ENCODE peak calls at places on chromosomes 1 and 21, in seven cellular contexts. One of them, this sample, is unnamed.

GRCh38 chr1:156684227-156684782 is 7.1 kb upstream of the NES start:
- DNase-seq in neural progenitor cell: no peak
- DNase-seq in stomach: no peak
- DNase-seq in cardiac muscle cell: peak; percentile 37
- DNase-seq in astrocyte: no peak
- DNase-seq in PC-9: peak; percentile 84
- DNase-seq in fibroblast of lung: peak; percentile 65
- DNase-seq in this sample: peak; percentile 91

GRCh38 chr1:40315795-40316594 is 1.1 kb downstream of the COL9A2 start:
- DNase-seq in neural progenitor cell: peak; percentile 58
- DNase-seq in stomach: no peak
- DNase-seq in cardiac muscle cell: peak; percentile 21
- DNase-seq in astrocyte: no peak
- DNase-seq in PC-9: no peak
- DNase-seq in fibroblast of lung: no peak
- DNase-seq in this sample: peak; percentile 34

GRCh38 chr1:183103141-183103540 is 79.9 kb downstream of the LAMC1 start:
- DNase-seq in neural progenitor cell: no peak
- DNase-seq in stomach: no peak
- DNase-seq in cardiac muscle cell: no peak
- DNase-seq in astrocyte: no peak
- DNase-seq in PC-9: no peak
- DNase-seq in fibroblast of lung: no peak
- DNase-seq in this sample: no peak

GRCh38 chr1:200992382-200993101 is 31.0 kb downstream of the KIF21B start:
- DNase-seq in neural progenitor cell: no peak
- DNase-seq in stomach: no peak
- DNase-seq in cardiac muscle cell: no peak
- DNase-seq in astrocyte: no peak
- DNase-seq in PC-9: no peak
- DNase-seq in fibroblast of lung: no peak
- DNase-seq in this sample: no peak

GRCh38 chr1:147079400-147080012 is 92.8 kb downstream of the PRKAB2 start:
- DNase-seq in neural progenitor cell: no peak
- DNase-seq in stomach: no peak
- DNase-seq in cardiac muscle cell: no peak
- DNase-seq in astrocyte: no peak
- DNase-seq in PC-9: no peak
- DNase-seq in fibroblast of lung: no peak
- DNase-seq in this sample: no peak

GRCh38 chr1:10727703-10728348 is 68.6 kb downstream of the CASZ1 start:
- DNase-seq in neural progenitor cell: no peak
- DNase-seq in stomach: peak; percentile 80
- DNase-seq in cardiac muscle cell: no peak
- DNase-seq in astrocyte: no peak
- DNase-seq in PC-9: no peak
- DNase-seq in fibroblast of lung: no peak
- DNase-seq in this sample: no peak

GRCh38 chr1:206633708-206634121 is 1.6 kb upstream of the DYRK3 start:
- DNase-seq in neural progenitor cell: peak; percentile 5
- DNase-seq in stomach: no peak
- DNase-seq in cardiac muscle cell: peak; percentile 93
- DNase-seq in astrocyte: peak; percentile 90
- DNase-seq in PC-9: no peak
- DNase-seq in fibroblast of lung: peak; percentile 92
- DNase-seq in this sample: peak; percentile 94

GRCh38 chr1:104765115-104765514 is 1015.4 kb downstream of the AMY1C start:
- DNase-seq in neural progenitor cell: no peak
- DNase-seq in stomach: no peak
- DNase-seq in cardiac muscle cell: no peak
- DNase-seq in astrocyte: no peak
- DNase-seq in PC-9: no peak
- DNase-seq in fibroblast of lung: no peak
- DNase-seq in this sample: peak; percentile 17

GRCh38 chr1:219958875-219959417 is 30.6 kb upstream of the SLC30A10 start:
- DNase-seq in neural progenitor cell: no peak
- DNase-seq in stomach: no peak
- DNase-seq in cardiac muscle cell: no peak
- DNase-seq in astrocyte: no peak
- DNase-seq in PC-9: no peak
- DNase-seq in fibroblast of lung: no peak
- DNase-seq in this sample: peak; percentile 19

GRCh38 chr1:61585714-61586113 is 139.2 kb downstream of the TM2D1 start:
- DNase-seq in neural progenitor cell: no peak
- DNase-seq in stomach: no peak
- DNase-seq in cardiac muscle cell: no peak
- DNase-seq in astrocyte: no peak
- DNase-seq in PC-9: no peak
- DNase-seq in fibroblast of lung: no peak
- DNase-seq in this sample: peak; percentile 39

GRCh38 chr21:14879458-14879857 is 185.3 kb downstream of the NRIP1 start:
- DNase-seq in neural progenitor cell: no peak
- DNase-seq in stomach: no peak
- DNase-seq in cardiac muscle cell: no peak
- DNase-seq in astrocyte: no peak
- DNase-seq in PC-9: no peak
- DNase-seq in fibroblast of lung: no peak
- DNase-seq in this sample: no peak

GRCh38 chr1:230310381-230311163 is 115.6 kb downstream of the PGBD5 start:
- DNase-seq in neural progenitor cell: peak; percentile 90
- DNase-seq in stomach: peak; percentile 84
- DNase-seq in cardiac muscle cell: peak; percentile 85
- DNase-seq in astrocyte: peak; percentile 25
- DNase-seq in PC-9: peak; percentile 46
- DNase-seq in fibroblast of lung: peak; percentile 50
- DNase-seq in this sample: peak; percentile 41

GRCh38 chr1:215887618-215888017 is 320.5 kb downstream of the KCTD3 start:
- DNase-seq in neural progenitor cell: no peak
- DNase-seq in stomach: no peak
- DNase-seq in cardiac muscle cell: no peak
- DNase-seq in astrocyte: no peak
- DNase-seq in PC-9: no peak
- DNase-seq in fibroblast of lung: no peak
- DNase-seq in this sample: no peak

GRCh38 chr1:236809133-236809532 is 14.0 kb downstream of the MTR start:
- DNase-seq in neural progenitor cell: no peak
- DNase-seq in stomach: no peak
- DNase-seq in cardiac muscle cell: peak; percentile 4
- DNase-seq in astrocyte: no peak
- DNase-seq in PC-9: no peak
- DNase-seq in fibroblast of lung: no peak
- DNase-seq in this sample: no peak

GRCh38 chr1:236806634-236807033 is 11.5 kb downstream of the MTR start:
- DNase-seq in neural progenitor cell: no peak
- DNase-seq in stomach: no peak
- DNase-seq in cardiac muscle cell: no peak
- DNase-seq in astrocyte: no peak
- DNase-seq in PC-9: no peak
- DNase-seq in fibroblast of lung: no peak
- DNase-seq in this sample: no peak

GRCh38 chr1:236808005-236808404 is 12.9 kb downstream of the MTR start:
- DNase-seq in neural progenitor cell: no peak
- DNase-seq in stomach: no peak
- DNase-seq in cardiac muscle cell: no peak
- DNase-seq in astrocyte: peak; percentile 6
- DNase-seq in PC-9: no peak
- DNase-seq in fibroblast of lung: peak; percentile 16
- DNase-seq in this sample: no peak

GRCh38 chr1:236810018-236810417 is 14.9 kb downstream of the MTR start:
- DNase-seq in neural progenitor cell: no peak
- DNase-seq in stomach: no peak
- DNase-seq in cardiac muscle cell: no peak
- DNase-seq in astrocyte: no peak
- DNase-seq in PC-9: no peak
- DNase-seq in fibroblast of lung: no peak
- DNase-seq in this sample: no peak

GRCh38 chr1:236808564-236809130 is 13.6 kb downstream of the MTR start:
- DNase-seq in neural progenitor cell: no peak
- DNase-seq in stomach: no peak
- DNase-seq in cardiac muscle cell: peak; percentile 48
- DNase-seq in astrocyte: no peak
- DNase-seq in PC-9: no peak
- DNase-seq in fibroblast of lung: no peak
- DNase-seq in this sample: no peak
- TF ChIP-seq CTCF in neural progenitor cell: no peak
- TF ChIP-seq CTCF in stomach: no peak
- TF ChIP-seq CTCF in cardiac muscle cell: no peak
- TF ChIP-seq CTCF in astrocyte: no peak
- TF ChIP-seq CTCF in PC-9: no peak
- TF ChIP-seq CTCF in fibroblast of lung: no peak
- TF ChIP-seq CTCF in this sample: no peak

GRCh38 chr1:11874624-11875023 is 15.9 kb upstream of the NPPB start:
- DNase-seq in neural progenitor cell: no peak
- DNase-seq in stomach: no peak
- DNase-seq in cardiac muscle cell: no peak
- DNase-seq in astrocyte: no peak
- DNase-seq in PC-9: no peak
- DNase-seq in fibroblast of lung: no peak
- DNase-seq in this sample: no peak
- H3K27me3 ChIP-seq in neural progenitor cell: no peaks in the 10 kb centered on the region
- H3K27me3 ChIP-seq in stomach: no peaks in the 10 kb centered on the region
- H3K27me3 ChIP-seq in cardiac muscle cell: no peaks in the 10 kb centered on the region
- H3K27me3 ChIP-seq in astrocyte: peaks cover 12% of the 10 kb centered on the region
- H3K27me3 ChIP-seq in PC-9: peaks cover 45% of the 10 kb centered on the region
- H3K27me3 ChIP-seq in fibroblast of lung: peaks cover 29% of the 10 kb centered on the region
- H3K27me3 ChIP-seq in this sample: peaks cover 20% of the 10 kb centered on the region

GRCh38 chr1:235946570-235946981 is 79.9 kb upstream of the LYST start:
- DNase-seq in neural progenitor cell: no peak
- DNase-seq in stomach: no peak
- DNase-seq in cardiac muscle cell: no peak
- DNase-seq in astrocyte: peak; percentile 75
- DNase-seq in PC-9: no peak
- DNase-seq in fibroblast of lung: peak; percentile 73
- DNase-seq in this sample: no peak
- H3K27ac ChIP-seq in neural progenitor cell: no peak overlapping the region
- H3K27ac ChIP-seq in stomach: no peak overlapping the region
- H3K27ac ChIP-seq in cardiac muscle cell: no peak overlapping the region
- H3K27ac ChIP-seq in astrocyte: no peak overlapping the region
- H3K27ac ChIP-seq in PC-9: no peak overlapping the region
- H3K27ac ChIP-seq in fibroblast of lung: no peak overlapping the region
- H3K27ac ChIP-seq in this sample: no peak overlapping the region

DNA sequence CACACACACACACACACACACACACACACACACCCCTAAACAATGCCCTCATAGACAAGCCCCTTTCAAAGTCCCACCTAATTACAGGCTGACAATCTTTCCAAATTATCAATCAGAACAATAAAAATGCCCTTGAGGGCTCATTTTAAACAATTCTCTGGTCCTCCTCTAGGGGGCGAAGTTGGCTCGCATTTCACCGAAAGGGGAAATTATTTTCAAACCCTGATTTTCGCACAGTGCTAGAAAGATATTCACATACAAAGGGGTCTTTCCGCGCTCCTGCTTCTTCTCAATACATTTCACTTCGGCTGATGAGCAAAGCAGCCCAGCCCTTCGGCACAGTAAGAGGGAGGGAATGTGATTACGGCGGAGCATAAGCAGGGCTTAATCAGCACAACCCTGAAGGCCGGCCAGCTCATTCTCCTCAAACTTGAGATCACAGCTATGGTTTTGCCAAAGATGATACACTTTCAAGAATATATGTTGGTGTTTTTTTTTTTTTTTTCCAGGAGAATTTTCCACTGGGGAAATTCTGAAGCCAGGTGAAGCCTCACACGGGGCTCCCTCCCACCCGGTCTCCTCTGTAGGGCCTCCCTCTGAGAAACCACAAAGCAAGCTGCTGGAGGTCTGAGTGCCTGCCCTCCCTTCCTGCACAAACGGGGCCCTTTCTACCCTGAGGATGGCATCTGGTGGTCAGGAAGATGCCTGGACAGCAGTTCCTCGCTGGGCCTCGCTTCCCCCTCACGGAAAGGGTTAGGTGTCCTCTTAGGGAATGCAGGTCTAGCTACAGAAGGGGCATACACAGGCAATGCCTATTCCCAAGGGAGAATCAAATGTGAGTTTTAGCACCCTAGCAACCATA is 66.9 kb downstream of the GNG12 start:
- DNase-seq in neural progenitor cell: peak; percentile 89
- DNase-seq in stomach: peak; percentile 34
- DNase-seq in cardiac muscle cell: peak; percentile 80
- DNase-seq in astrocyte: peak; percentile 92
- DNase-seq in PC-9: no peak
- DNase-seq in fibroblast of lung: peak; percentile 96
- DNase-seq in this sample: peak; percentile 62
- TF ChIP-seq CTCF in neural progenitor cell: peak; percentile 95
- TF ChIP-seq CTCF in stomach: peak; percentile 62
- TF ChIP-seq CTCF in cardiac muscle cell: peak; percentile 66
- TF ChIP-seq CTCF in astrocyte: peak; percentile 81
- TF ChIP-seq CTCF in PC-9: peak; percentile 99
- TF ChIP-seq CTCF in fibroblast of lung: peak; percentile 77
- TF ChIP-seq CTCF in this sample: peak; percentile 81

GRCh38 chr1:20429296-20429695 is 56.7 kb downstream of the CAMK2N1 start:
- DNase-seq in neural progenitor cell: no peak
- DNase-seq in stomach: no peak
- DNase-seq in cardiac muscle cell: no peak
- DNase-seq in astrocyte: no peak
- DNase-seq in PC-9: no peak
- DNase-seq in fibroblast of lung: no peak
- DNase-seq in this sample: no peak
- H3K27me3 ChIP-seq in neural progenitor cell: peaks cover 4% of the 10 kb centered on the region
- H3K27me3 ChIP-seq in stomach: no peaks in the 10 kb centered on the region
- H3K27me3 ChIP-seq in cardiac muscle cell: peaks cover 61% of the 10 kb centered on the region
- H3K27me3 ChIP-seq in astrocyte: no peaks in the 10 kb centered on the region
- H3K27me3 ChIP-seq in PC-9: no peaks in the 10 kb centered on the region
- H3K27me3 ChIP-seq in fibroblast of lung: no peaks in the 10 kb centered on the region
- H3K27me3 ChIP-seq in this sample: no peaks in the 10 kb centered on the region